ENCODE peak calls at places on chromosomes 3 and 15, in four cellular contexts. B is colonic mucosa; T is tibial artery; R is CD8-positive, alpha-beta memory T cell. J is an unnamed sample.

GRCh38 chr3:143831208-143831607 is 17.1 kb downstream of the SLC9A9 start:
- DNase-seq in B (no peak), T (no peak), R (no peak), J (no peak)

GRCh38 chr3:150107429-150108175 is 136.9 kb upstream of the PFN2 start:
- DNase-seq in B (no peak), T (no peak), R (no peak), J (no peak)

GRCh38 chr3:31941230-31941632 is 39.8 kb downstream of the OSBPL10 start:
- DNase-seq in B (no peak), T (no peak), R (no peak), J (no peak)

GRCh38 chr3:186962445-186962844 is 32.1 kb downstream of the ST6GAL1 start:
- DNase-seq in B (no peak), T (no peak), R (no peak), J (no peak)

GRCh38 chr15:51731549-51732267 is 5.7 kb downstream of the LYSMD2 start:
- DNase-seq in B (peak; percentile 58), T (no peak), R (peak; percentile 65), J (no peak)

GRCh38 chr15:48060396-48060795 is 60.4 kb upstream of the SLC24A5 start:
- DNase-seq in B (no peak), T (no peak), R (no peak), J (no peak)

GRCh38 chr3:36991147-36991546 is 1.8 kb downstream of the EPM2AIP1 start:
- DNase-seq in B (no peak), T (no peak), R (no peak), J (no peak)

GRCh38 chr15:27746556-27746955 is 352.6 kb downstream of the OCA2 start:
- DNase-seq in B (no peak), T (no peak), R (no peak), J (no peak)

GRCh38 chr3:141109761-141110160 is 58.6 kb downstream of the SPSB4 start:
- DNase-seq in B (no peak), T (no peak), R (no peak), J (no peak)

GRCh38 chr3:81758275-81758674 is 3.2 kb downstream of the GBE1 start:
- DNase-seq in B (no peak), T (peak; percentile 63), R (no peak), J (peak; percentile 29)

GRCh38 chr3:134849561-134849960 is 54.5 kb downstream of the EPHB1 start:
- DNase-seq in B (no peak), T (no peak), R (no peak), J (no peak)

GRCh38 chr3:134854285-134854684 is 59.2 kb downstream of the EPHB1 start:
- DNase-seq in B (no peak), T (no peak), R (no peak), J (no peak)

GRCh38 chr3:134852132-134852531 is 57.1 kb downstream of the EPHB1 start:
- DNase-seq in B (no peak), T (no peak), R (no peak), J (no peak)

GRCh38 chr3:134850761-134851160 is 55.7 kb downstream of the EPHB1 start:
- DNase-seq in B (no peak), T (no peak), R (no peak), J (no peak)

GRCh38 chr3:134852893-134853351 is 57.9 kb downstream of the EPHB1 start:
- DNase-seq in B (no peak), T (no peak), R (no peak), J (peak; percentile 56)
- H3K27ac ChIP-seq in B (no peak overlapping the region), T (no peak overlapping the region), R (no peak overlapping the region), J (no peak overlapping the region)

GRCh38 chr3:64254443-64254842 is 29.2 kb upstream of the PRICKLE2 start:
- DNase-seq in B (no peak), T (no peak), R (no peak), J (no peak)

GRCh38 chr3:64251019-64251418 is 25.8 kb upstream of the PRICKLE2 start:
- DNase-seq in B (no peak), T (no peak), R (no peak), J (no peak)

GRCh38 chr3:64255941-64256340 is 30.7 kb upstream of the PRICKLE2 start:
- DNase-seq in B (no peak), T (no peak), R (no peak), J (no peak)

GRCh38 chr3:64257096-64257755 is 32.0 kb upstream of the PRICKLE2 start:
- DNase-seq in B (no peak), T (peak; percentile 30), R (no peak), J (peak; percentile 71)

DNA sequence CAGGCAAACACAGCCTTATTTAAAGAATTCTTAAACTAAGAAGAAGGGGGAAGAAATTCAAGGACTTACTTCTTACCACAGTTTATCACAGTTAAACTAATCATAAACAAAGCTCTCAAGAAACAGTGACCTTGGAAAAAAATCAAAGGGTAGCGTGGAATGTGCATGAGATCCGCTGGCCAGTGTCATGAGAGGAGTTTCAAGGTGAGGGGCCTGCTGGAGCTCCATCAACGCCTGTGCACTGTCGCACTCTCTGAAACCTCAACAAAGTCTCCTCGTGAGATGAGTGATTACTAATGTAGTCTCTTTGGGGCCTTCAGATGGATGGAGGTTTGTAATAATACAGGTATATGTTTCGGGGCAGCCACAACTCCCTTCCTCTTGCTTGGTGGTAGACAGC is 28.4 kb upstream of the PRICKLE2 start:
- DNase-seq in B (no peak), T (no peak), R (no peak), J (no peak)
- H3K27ac ChIP-seq in B (no peak overlapping the region), T (no peak overlapping the region), R (no peak overlapping the region), J (no peak overlapping the region)

GRCh38 chr15:69603369-69604049 is 150.9 kb downstream of the RPLP1 start:
- DNase-seq in B (no peak), T (no peak), R (no peak), J (no peak)

GRCh38 chr15:69607101-69607500 is 154.5 kb downstream of the RPLP1 start:
- DNase-seq in B (no peak), T (no peak), R (no peak), J (no peak)

GRCh38 chr15:69602095-69602494 is 149.5 kb downstream of the RPLP1 start:
- DNase-seq in B (no peak), T (no peak), R (no peak), J (no peak)

GRCh38 chr15:69602921-69603320 is 150.3 kb downstream of the RPLP1 start:
- DNase-seq in B (no peak), T (no peak), R (no peak), J (no peak)

GRCh38 chr15:69604050-69604378 is 151.4 kb downstream of the RPLP1 start:
- DNase-seq in B (peak; percentile 71), T (no peak), R (no peak), J (no peak)
- H3K27ac ChIP-seq in B (no peak overlapping the region), T (no peak overlapping the region), R (no peak overlapping the region), J (no peak overlapping the region)

DNA sequence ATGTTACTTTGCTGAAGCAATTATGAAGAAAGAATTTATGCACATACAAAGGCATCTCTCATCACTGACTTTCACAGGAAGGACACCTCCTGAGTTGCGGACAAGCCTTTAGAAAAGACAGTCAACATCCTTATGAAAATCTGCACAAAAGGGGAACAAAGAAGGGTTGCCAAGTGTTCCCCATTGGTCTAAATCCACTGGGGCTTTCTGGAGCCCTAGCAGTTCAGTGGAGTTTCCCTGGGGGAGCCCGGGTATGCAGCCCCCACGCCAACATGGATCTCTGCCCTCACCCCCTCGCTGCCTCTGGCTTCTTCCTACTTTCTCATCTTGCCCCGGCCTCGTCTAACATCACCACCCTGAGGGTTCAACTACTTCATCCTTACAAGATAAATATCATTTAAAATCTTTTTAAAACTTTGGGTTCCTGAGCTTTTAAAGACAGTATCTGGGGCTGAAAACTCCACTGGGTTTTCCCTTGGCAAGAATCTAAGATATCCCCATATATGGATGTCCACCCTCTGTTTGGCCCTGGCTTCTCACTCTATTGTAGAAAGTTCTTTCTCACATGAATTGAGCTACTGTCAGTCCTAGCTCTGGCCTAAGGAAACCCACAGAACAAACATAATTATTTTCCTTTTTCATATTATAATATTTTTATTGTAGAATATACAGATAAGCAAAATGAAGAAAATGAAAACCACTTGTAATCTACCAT is 207.9 kb upstream of the RGMA start:
- DNase-seq in B (no peak), T (no peak), R (no peak), J (no peak)
- H3K27ac ChIP-seq in B (no peak overlapping the region), T (no peak overlapping the region), R (no peak overlapping the region), J (no peak overlapping the region)

GRCh38 chr3:196080517-196080841 is 1.4 kb downstream of the TFRC start:
- DNase-seq in B (peak; percentile 49), T (no peak), R (no peak), J (no peak)
- H3K27ac ChIP-seq in B (peak overlapping the region; percentile 95), T (no peak overlapping the region), R (peak overlapping the region; percentile 99), J (no peak overlapping the region)

J was measured in aorta.